ENCODE peak calls at places on chromosomes 4 and X, in four cellular contexts. J is endothelial cell of umbilical vein, P is K562, V is IMR-90. W is an unnamed sample.

GRCh38 chr4:20203508-20203907 is 48.2 kb upstream of the SLIT2 start:
- DNase-seq in J (peak; percentile 6), P (no peak), V (peak; percentile 92), W (no peak)

GRCh38 chrX:49067285-49068120 is 6.3 kb downstream of the PRAF2 start:
- DNase-seq in J (no peak), P (no peak), V (no peak), W (no peak)

GRCh38 chrX:104330966-104331365 is 76.2 kb upstream of the ESX1 start:
- DNase-seq in J (peak; percentile 6), P (no peak), V (peak; percentile 65), W (no peak)

GRCh38 chr4:101169044-101170014 is 178.0 kb downstream of the PPP3CA start:
- DNase-seq in J (peak; percentile 60), P (peak; percentile 7), V (peak; percentile 65), W (peak; percentile 47)

GRCh38 chrX:152958524-152959465 is 35.1 kb downstream of the PNMA5 start:
- DNase-seq in J (peak; percentile 89), P (peak; percentile 88), V (peak; percentile 85), W (peak; percentile 55)

GRCh38 chrX:22126311-22126710 is 94.2 kb downstream of the PHEX start:
- DNase-seq in J (no peak), P (no peak), V (peak; percentile 27), W (no peak)

GRCh38 chr4:54231419-54232150 is 2.5 kb downstream of the PDGFRA start:
- DNase-seq in J (no peak), P (no peak), V (peak; percentile 66), W (no peak)

GRCh38 chrX:72255445-72255844 is 16.6 kb upstream of the ERCC6L start:
- DNase-seq in J (no peak), P (no peak), V (no peak), W (no peak)

GRCh38 chr4:7358100-7358735 is 76.5 kb downstream of the PSAPL1 start:
- DNase-seq in J (peak; percentile 30), P (no peak), V (peak; percentile 93), W (no peak)

GRCh38 chr4:138761638-138762205 is 253.9 kb upstream of the NOCT start:
- DNase-seq in J (no peak), P (no peak), V (peak; percentile 30), W (no peak)

GRCh38 chr4:5033266-5033945 is 14.1 kb upstream of the CYTL1 start:
- DNase-seq in J (peak; percentile 88), P (no peak), V (no peak), W (no peak)

GRCh38 chrX:352582-353314 is 34.0 kb downstream of the PPP2R3B start:
- DNase-seq in J (no peak), P (no peak), V (no peak), W (no peak)

GRCh38 chrX:53681661-53682060 is 4.9 kb downstream of the HUWE1 start:
- DNase-seq in J (no peak), P (no peak), V (peak; percentile 14), W (no peak)

GRCh38 chr4:73589887-73590801 is 30.1 kb downstream of the RASSF6 start:
- DNase-seq in J (no peak), P (no peak), V (no peak), W (peak; percentile 94)

GRCh38 chr4:78569291-78569821 is 17.8 kb downstream of the ANXA3 start:
- DNase-seq in J (peak; percentile 80), P (no peak), V (peak; percentile 82), W (no peak)

GRCh38 chrX:150547511-150548115 is 20.8 kb upstream of the MTM1 start:
- DNase-seq in J (peak; percentile 47), P (peak; percentile 72), V (no peak), W (no peak)

GRCh38 chr4:7649741-7650531 is 215.2 kb upstream of the PSAPL1 start:
- DNase-seq in J (peak; percentile 21), P (no peak), V (peak; percentile 95), W (peak; percentile 9)

GRCh38 chrX:103584606-103585005 is 709 bp upstream of the TCEAL4 start:
- DNase-seq in J (peak; percentile 41), P (no peak), V (no peak), W (no peak)

GRCh38 chr4:40844261-40844660 is 94.5 kb downstream of the NSUN7 start:
- DNase-seq in J (no peak), P (no peak), V (no peak), W (no peak)

GRCh38 chrX:139739138-139739537 is 31.2 kb upstream of the MCF2 start:
- DNase-seq in J (peak; percentile 44), P (no peak), V (peak; percentile 49), W (peak; percentile 19)

GRCh38 chr4:66294626-66295025 is 624.3 kb upstream of the EPHA5 start:
- DNase-seq in J (no peak), P (no peak), V (no peak), W (no peak)

GRCh38 chr4:52961666-52962412 is 99.7 kb downstream of the RASL11B start:
- DNase-seq in J (no peak), P (no peak), V (no peak), W (no peak)

GRCh38 chr4:122458625-122459024 is 2.1 kb upstream of the IL2 start:
- DNase-seq in J (peak; percentile 6), P (no peak), V (peak; percentile 17), W (no peak)

DNA sequence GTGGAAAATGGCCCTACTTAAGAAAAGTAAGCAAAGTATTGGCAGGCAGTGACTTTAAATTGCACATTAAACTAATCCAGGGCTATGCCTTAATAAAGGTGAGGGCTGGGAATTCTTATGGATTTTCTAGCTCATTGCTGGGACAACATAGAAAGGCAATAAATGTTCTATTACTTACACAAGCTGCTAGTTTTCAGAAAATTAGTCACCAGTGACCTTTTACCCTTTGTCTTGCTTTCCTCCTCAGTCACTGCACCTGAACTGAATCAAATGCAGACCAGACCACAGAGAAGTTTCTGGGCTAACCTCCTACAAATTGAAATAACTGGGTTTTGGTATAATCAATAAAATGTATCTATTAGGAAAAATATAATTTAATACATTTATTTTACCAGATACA is 694.4 kb upstream of the FAM241A start:
- DNase-seq in J (peak; percentile 4), P (no peak), V (peak; percentile 41), W (no peak)
- TF ChIP-seq FOS in J (no peak), P (no peak), V (no peak), W (no peak)

GRCh38 chr4:126956192-126956897 is 676.4 kb upstream of the INTU start:
- DNase-seq in J (no peak), P (peak; percentile 18), V (no peak), W (no peak)
- TF ChIP-seq FOS in J (no peak), P (no peak), V (no peak), W (no peak)

GRCh38 chr4:146477054-146477453 is 44.7 kb downstream of the SLC10A7 start:
- DNase-seq in J (peak; percentile 81), P (no peak), V (no peak), W (no peak)

GRCh38 chr4:146472404-146472803 is 49.3 kb downstream of the SLC10A7 start:
- DNase-seq in J (no peak), P (no peak), V (no peak), W (no peak)

GRCh38 chr4:146481246-146481645 is 40.5 kb downstream of the SLC10A7 start:
- DNase-seq in J (no peak), P (no peak), V (no peak), W (no peak)

GRCh38 chr4:146482788-146483187 is 39.0 kb downstream of the SLC10A7 start:
- DNase-seq in J (no peak), P (no peak), V (no peak), W (no peak)

DNA sequence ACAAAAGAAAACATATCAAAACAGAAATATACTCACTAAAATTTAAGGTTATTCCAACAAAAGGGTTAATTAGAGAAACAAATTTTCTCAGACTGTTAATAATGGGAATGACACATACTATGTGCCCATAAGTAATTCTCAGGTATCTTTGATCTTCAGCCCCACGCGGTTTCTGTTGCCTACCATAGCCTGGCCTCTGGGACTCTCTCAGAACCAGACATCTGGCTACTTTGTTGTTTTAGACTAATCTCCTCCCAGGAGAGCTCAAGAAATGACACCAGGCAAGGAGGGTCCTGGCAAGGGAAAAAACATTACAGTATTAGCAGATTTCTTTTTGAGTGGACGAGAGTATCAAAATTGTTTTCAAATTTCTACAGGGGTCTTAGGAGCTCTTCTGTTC is 43.7 kb downstream of the SLC10A7 start:
- DNase-seq in J (no peak), P (no peak), V (no peak), W (no peak)
- TF ChIP-seq FOS in J (no peak), P (no peak), V (no peak), W (no peak)

GRCh38 chr4:121140712-121141111 is 23.4 kb downstream of the TNIP3 start:
- DNase-seq in J (no peak), P (no peak), V (peak; percentile 57), W (no peak)

GRCh38 chr4:121138014-121138413 is 26.1 kb downstream of the TNIP3 start:
- DNase-seq in J (no peak), P (no peak), V (no peak), W (no peak)

GRCh38 chr4:121138445-121138844 is 25.7 kb downstream of the TNIP3 start:
- DNase-seq in J (no peak), P (no peak), V (no peak), W (no peak)

GRCh38 chr4:121143126-121143525 is 21.0 kb downstream of the TNIP3 start:
- DNase-seq in J (no peak), P (no peak), V (peak; percentile 11), W (no peak)

DNA sequence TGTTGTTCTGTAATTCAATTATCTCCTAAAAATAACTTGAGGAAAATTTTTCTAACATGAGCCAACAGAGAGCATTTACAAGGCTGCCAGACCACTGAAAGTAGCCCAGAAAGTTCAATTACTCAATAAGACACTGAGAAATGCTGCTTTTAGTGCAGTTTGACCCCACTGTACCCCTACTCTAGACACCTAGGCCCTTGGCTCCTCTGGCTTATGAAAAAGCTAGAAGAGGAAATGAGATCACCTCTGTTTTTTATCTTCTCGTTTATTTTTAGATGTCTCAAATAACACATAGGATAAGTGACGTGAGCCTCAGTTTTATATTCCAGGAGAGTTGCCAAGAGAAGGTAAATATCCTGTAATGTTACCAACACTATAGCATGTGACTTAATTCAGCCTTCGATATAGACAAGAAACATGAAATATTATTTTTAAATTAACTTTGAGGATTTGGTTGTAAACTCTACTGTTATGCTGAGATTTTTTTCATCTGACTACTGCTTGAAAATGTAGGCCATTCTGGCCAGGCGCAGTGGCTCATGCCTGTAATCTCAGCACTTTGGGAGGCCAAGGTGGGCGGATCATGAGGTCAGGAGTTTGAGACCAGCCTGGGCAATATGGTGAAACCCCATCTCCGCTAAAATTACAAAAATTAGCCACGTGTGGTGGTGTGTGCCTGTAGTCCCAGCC is 24.4 kb downstream of the TNIP3 start:
- DNase-seq in J (peak; percentile 77), P (no peak), V (peak; percentile 89), W (peak; percentile 25)
- TF ChIP-seq FOS in J (no peak), P (no peak), V (no peak), W (no peak)

GRCh38 chrX:56787734-56788152 is 58.7 kb downstream of the NBDY start:
- DNase-seq in J (no peak), P (no peak), V (no peak), W (no peak)

GRCh38 chrX:56789518-56790070 is 60.6 kb downstream of the NBDY start:
- DNase-seq in J (no peak), P (no peak), V (no peak), W (no peak)

GRCh38 chrX:56788229-56788628 is 59.2 kb downstream of the NBDY start:
- DNase-seq in J (no peak), P (no peak), V (peak; percentile 26), W (no peak)

GRCh38 chrX:56786889-56787733 is 58.1 kb downstream of the NBDY start:
- DNase-seq in J (no peak), P (no peak), V (no peak), W (no peak)

GRCh38 chrX:56788717-56789122 is 59.7 kb downstream of the NBDY start:
- DNase-seq in J (no peak), P (no peak), V (peak; percentile 47), W (no peak)
- TF ChIP-seq FOS in J (no peak), P (no peak), V (no peak), W (no peak)

W was measured in GM12878.